ENCODE peak calls at places on chromosomes 11 and 22, in seven cellular contexts. H is K562, U is HepG2, D is GM12878, M is H1, E is SK-N-SH, Y is GM12891. G is an unnamed sample.

GRCh38 chr22:29380032-29380781 is 8.2 kb downstream of the AP1B1 start:
- DNase-seq in H (no peak), D (no peak), E (no peak), U (no peak), Y (no peak), M (no peak), G (no peak)

GRCh38 chr11:76735218-76735480 is 48.0 kb upstream of the TSKU start:
- DNase-seq in E (no peak), H (no peak), Y (no peak), D (no peak), U (no peak), M (no peak), G (no peak)

GRCh38 chr11:33687733-33688479 is 12.7 kb downstream of the C11orf91 start:
- DNase-seq in H (peak; percentile 40), D (peak; percentile 33), M (peak; percentile 72), U (peak; percentile 60), E (peak; percentile 71), Y (peak; percentile 35), G (peak; percentile 35)

GRCh38 chr11:62732830-62733229 is 4.5 kb downstream of the TTC9C start:
- DNase-seq in E (no peak), H (no peak), U (peak; percentile 43), Y (no peak), M (no peak), D (no peak), G (no peak)

GRCh38 chr22:33519140-33519973 is 400.9 kb downstream of the LARGE1 start:
- DNase-seq in U (peak; percentile 73), E (peak; percentile 69), M (peak; percentile 54), Y (peak; percentile 50), D (peak; percentile 37), H (peak; percentile 14), G (peak; percentile 50)

GRCh38 chr11:20011294-20011951 is 148.9 kb downstream of the DBX1 start:
- DNase-seq in U (peak; percentile 66), M (no peak), Y (no peak), D (no peak), H (no peak), E (no peak), G (no peak)

GRCh38 chr11:63510360-63511130 is 4.7 kb downstream of the LGALS12 start:
- DNase-seq in D (no peak), M (no peak), Y (no peak), E (no peak), U (no peak), H (no peak), G (no peak)

GRCh38 chr11:113006916-113007445 is 45.8 kb downstream of the NCAM1 start:
- DNase-seq in H (no peak), M (no peak), Y (no peak), U (no peak), E (no peak), D (no peak), G (no peak)

GRCh38 chr11:73950869-73951710 is at the start of gene DNAJB13:
- DNase-seq in Y (peak; percentile 70), D (peak; percentile 23), E (peak; percentile 72), M (peak; percentile 86), U (peak; percentile 77), H (peak; percentile 85), G (peak; percentile 69)

GRCh38 chr11:118524757-118525465 is 2.4 kb upstream of the TTC36 start:
- DNase-seq in Y (no peak), M (no peak), D (no peak), E (no peak), U (no peak), H (no peak), G (no peak)

GRCh38 chr11:45102810-45103621 is 43.4 kb upstream of the PRDM11 start:
- DNase-seq in H (peak; percentile 85), M (peak; percentile 77), E (peak; percentile 87), U (peak; percentile 48), D (peak; percentile 44), Y (peak; percentile 66), G (peak; percentile 63)

GRCh38 chr11:100932474-100933100 is 197.0 kb downstream of the PGR start:
- DNase-seq in E (peak; percentile 1), M (no peak), D (no peak), Y (no peak), U (peak; percentile 9), H (no peak), G (no peak)

GRCh38 chr11:126415128-126415527 is 59.6 kb downstream of the ST3GAL4 start:
- DNase-seq in D (no peak), U (no peak), E (no peak), H (no peak), Y (no peak), M (no peak), G (no peak)

GRCh38 chr22:24803064-24803542 is 2.9 kb upstream of the SGSM1 start:
- DNase-seq in Y (peak; percentile 41), M (peak; percentile 97), H (peak; percentile 65), U (peak; percentile 46), D (no peak), E (peak; percentile 78), G (peak; percentile 31)

GRCh38 chr11:73957654-73958361 is 7.0 kb downstream of the DNAJB13 start:
- DNase-seq in U (no peak), H (no peak), M (no peak), E (no peak), D (no peak), Y (no peak), G (no peak)

GRCh38 chr22:17598318-17598717 is 30.2 kb downstream of the ATP6V1E1 start:
- DNase-seq in M (no peak), D (no peak), H (no peak), U (no peak), Y (no peak), E (no peak), G (no peak)

GRCh38 chr11:13102865-13103539 is 93.9 kb downstream of the RASSF10 start:
- DNase-seq in Y (no peak), D (no peak), H (peak; percentile 18), U (no peak), M (no peak), E (no peak), G (no peak)

GRCh38 chr11:6660712-6661111 is 5.1 kb upstream of the DCHS1 start:
- DNase-seq in U (no peak), E (no peak), M (no peak), H (no peak), Y (no peak), D (no peak), G (no peak)

GRCh38 chr11:10381730-10382129 is 73.3 kb upstream of the AMPD3 start:
- DNase-seq in H (no peak), U (no peak), E (no peak), M (no peak), D (no peak), Y (no peak), G (no peak)

GRCh38 chr11:62306227-62306626 is 7.4 kb upstream of the SCGB1D4 start:
- DNase-seq in H (no peak), M (no peak), U (no peak), D (no peak), E (no peak), Y (no peak), G (no peak)

GRCh38 chr22:42624551-42625106 is 9.9 kb upstream of the POLDIP3 start:
- DNase-seq in M (no peak), Y (no peak), U (no peak), E (no peak), D (no peak), H (no peak), G (no peak)

GRCh38 chr11:16986434-16987204 is 27.6 kb downstream of the PLEKHA7 start:
- DNase-seq in E (no peak), Y (peak; percentile 76), M (no peak), H (peak; percentile 17), U (no peak), D (peak; percentile 75), G (peak; percentile 72)

GRCh38 chr11:29005401-29005980 is 897.3 kb downstream of the METTL15 start:
- DNase-seq in M (no peak), H (no peak), Y (no peak), U (peak; percentile 2), D (no peak), E (no peak), G (no peak)

GRCh38 chr11:105553015-105553414 is 56.9 kb upstream of the GRIA4 start:
- DNase-seq in D (no peak), U (no peak), M (no peak), E (no peak), H (no peak), Y (no peak), G (no peak)
- TF ChIP-seq TAF1 in D (no peak), U (no peak), M (no peak), E (no peak), H (no peak), Y (no peak), G (no peak)

GRCh38 chr11:124657922-124658321 is 15.6 kb downstream of the SIAE start:
- DNase-seq in Y (no peak), U (no peak), E (no peak), H (no peak), D (no peak), M (no peak), G (no peak)
- TF ChIP-seq TAF1 in Y (no peak), U (no peak), E (no peak), H (no peak), D (no peak), M (no peak), G (no peak)

GRCh38 chr11:26227311-26227710 is 104.6 kb upstream of the ANO3 start:
- DNase-seq in M (no peak), Y (no peak), E (peak; percentile 37), U (peak; percentile 4), D (peak; percentile 24), H (no peak), G (no peak)
- TF ChIP-seq TAF1 in M (no peak), Y (no peak), E (no peak), U (no peak), D (no peak), H (no peak), G (no peak)

GRCh38 chr11:106765849-106766248 is 252.4 kb downstream of the GUCY1A2 start:
- DNase-seq in Y (no peak), U (no peak), M (no peak), E (no peak), D (no peak), H (no peak), G (no peak)

DNA sequence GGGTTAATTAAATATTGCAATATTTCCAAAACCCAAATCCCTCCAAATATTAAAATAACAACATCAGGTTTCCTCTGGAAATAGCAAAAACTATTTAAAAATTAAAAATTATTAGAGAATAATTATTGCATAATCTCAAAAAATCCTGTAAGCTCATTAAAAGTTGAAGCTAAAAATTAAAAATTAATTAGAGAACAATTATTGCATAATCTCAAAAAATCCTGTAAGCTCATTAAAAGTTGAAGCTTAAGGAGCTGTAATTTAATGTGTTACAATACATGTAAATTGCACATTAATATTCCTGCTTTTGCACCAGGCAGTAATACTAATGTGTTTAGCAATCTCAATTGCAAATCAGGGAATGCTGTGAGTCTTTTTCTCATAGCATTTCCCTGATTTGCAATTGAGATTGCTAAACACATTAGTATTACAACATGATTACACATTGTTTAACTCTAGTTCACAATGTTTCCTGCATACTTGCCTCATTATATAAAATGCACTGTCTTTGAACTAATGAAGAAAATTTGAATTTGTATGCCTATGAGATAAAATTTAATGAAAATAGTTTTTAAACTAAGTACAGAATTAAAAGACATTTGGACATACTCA is 247.7 kb downstream of the GUCY1A2 start:
- DNase-seq in D (no peak), E (no peak), U (no peak), M (no peak), H (no peak), Y (no peak), G (no peak)
- TF ChIP-seq TAF1 in D (no peak), E (no peak), U (no peak), M (no peak), H (no peak), Y (no peak), G (no peak)

DNA sequence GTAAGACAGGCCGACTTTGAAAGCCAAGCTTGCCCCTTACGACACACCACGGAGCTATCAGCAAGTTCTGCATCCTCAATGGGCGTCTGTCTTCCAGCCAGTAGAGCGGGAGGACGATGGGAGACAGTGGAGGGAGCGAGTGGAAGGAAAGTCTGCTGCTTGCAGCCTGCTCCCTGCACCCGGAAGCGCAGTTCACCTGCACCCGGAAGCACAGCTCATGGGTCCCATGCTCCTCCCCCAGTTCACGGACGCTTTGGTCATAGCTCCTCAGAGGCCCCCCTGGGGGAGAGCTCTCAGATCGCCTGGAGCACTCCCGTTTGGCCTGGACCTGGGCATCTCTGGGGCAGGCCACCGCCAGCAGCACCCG is 51.3 kb downstream of the FBLN1 start:
- DNase-seq in M (no peak), H (peak; percentile 35), U (no peak), E (peak; percentile 59), Y (no peak), D (no peak), G (no peak)
- TF ChIP-seq TAF1 in M (no peak), H (no peak), U (no peak), E (no peak), Y (no peak), D (no peak), G (no peak)

G was measured in GM12892.